ENCODE peak calls at places on chromosomes 1 and 21, in ten cellular contexts. P is endothelial cell; T is omental fat pad; U is CD8-positive, alpha-beta T cell; V is cardiac muscle cell; S is tibial artery; R is GM23338; F is breast epithelium; G is brain microvascular endothelial cell; D is NB4. O is an unnamed sample.

GRCh38 chr1:162951553-162952315 is 90.8 kb upstream of the CCDC190 start:
- DNase-seq in P (no peak), T (no peak), U (no peak), V (peak), S (no peak), R (no peak), F (no peak), G (no peak), D (no peak), O (no peak)

GRCh38 chr1:59043796-59044195 is 253.1 kb upstream of the FGGY start:
- DNase-seq in P (no peak), T (peak), U (no peak), V (peak), S (peak), R (no peak), F (peak), G (peak), D (peak), O (no peak)

GRCh38 chr1:63064135-63064534 is 258.2 kb upstream of the FOXD3 start:
- DNase-seq in P (no peak), T (no peak), U (no peak), V (no peak), S (no peak), R (peak), F (no peak), G (no peak), D (no peak), O (no peak)

GRCh38 chr1:3403388-3404179 is 50.9 kb upstream of the ARHGEF16 start:
- DNase-seq in P (peak), T (no peak), U (no peak), V (no peak), S (no peak), R (peak), F (no peak), G (no peak), D (no peak), O (no peak)

GRCh38 chr1:93828437-93828756 is 50.6 kb downstream of the DNTTIP2 start:
- DNase-seq in P (no peak), T (no peak), U (no peak), V (no peak), S (no peak), R (no peak), F (no peak), G (no peak), D (no peak), O (no peak)

GRCh38 chr1:85258536-85259117 is 835 bp downstream of the C1orf52 start:
- DNase-seq in P (no peak), T (no peak), U (no peak), V (peak), S (no peak), R (no peak), F (no peak), G (no peak), D (peak), O (no peak)

GRCh38 chr1:53463961-53464899 is 5.0 kb downstream of the DMRTB1 start:
- DNase-seq in P (no peak), T (no peak), U (no peak), V (no peak), S (no peak), R (no peak), F (no peak), G (no peak), D (no peak), O (no peak)

GRCh38 chr1:173960625-173961024 is 43.5 kb upstream of the SERPINC1 start:
- DNase-seq in P (no peak), T (no peak), U (no peak), V (peak), S (no peak), R (no peak), F (no peak), G (no peak), D (no peak), O (no peak)

GRCh38 chr1:2300851-2301606 is 72.9 kb downstream of the SKI start:
- DNase-seq in P (no peak), T (peak), U (peak), V (peak), S (peak), R (no peak), F (peak), G (peak), D (peak), O (peak)

GRCh38 chr1:15882665-15883064 is 35.2 kb downstream of the SPEN start:
- DNase-seq in P (no peak), T (no peak), U (no peak), V (no peak), S (no peak), R (no peak), F (no peak), G (no peak), D (peak), O (peak)

GRCh38 chr1:55974714-55975441 is 604.5 kb downstream of the PLPP3 start:
- DNase-seq in P (no peak), T (no peak), U (no peak), V (peak), S (no peak), R (no peak), F (no peak), G (peak), D (no peak), O (no peak)

GRCh38 chr1:162997499-162998285 is 71.5 kb upstream of the RGS4 start:
- DNase-seq in P (no peak), T (no peak), U (no peak), V (no peak), S (no peak), R (no peak), F (no peak), G (no peak), D (no peak), O (no peak)

DNA sequence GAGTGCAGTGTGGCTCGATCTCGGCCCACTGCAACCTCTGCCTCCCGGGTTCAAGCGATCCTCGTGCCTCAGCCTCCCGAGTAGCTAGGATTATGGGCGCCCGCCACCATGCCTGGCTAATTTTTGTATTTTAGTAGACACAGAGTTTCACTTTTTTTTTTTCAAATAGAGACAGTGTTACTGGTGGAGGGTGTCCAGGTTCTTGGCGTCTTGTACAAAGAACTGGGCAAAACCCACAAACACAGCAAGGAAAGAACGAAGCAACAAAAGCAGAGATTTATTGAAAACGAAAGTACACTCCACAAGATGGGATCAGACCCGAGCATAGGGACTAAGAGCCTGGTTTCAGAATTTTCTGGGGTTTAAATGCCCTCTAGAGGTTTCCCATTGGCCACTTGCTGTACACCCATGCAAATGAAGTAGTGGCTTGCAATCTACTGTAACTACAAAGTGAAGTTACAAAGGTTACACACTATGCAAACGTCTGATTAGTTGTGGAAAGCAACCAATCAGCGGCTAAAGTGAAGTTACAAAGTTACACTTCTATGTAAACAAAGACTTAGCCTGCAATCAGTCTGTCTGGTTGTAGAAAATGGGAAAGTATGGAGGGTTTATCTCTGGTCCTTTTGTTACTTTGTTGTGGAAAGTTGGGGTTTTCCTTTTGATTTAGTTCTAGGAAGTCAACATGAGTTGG is 199.1 kb downstream of the DYRK1A start:
- DNase-seq in P (no peak), T (no peak), U (no peak), V (no peak), S (no peak), R (no peak), F (no peak), G (no peak), D (peak), O (no peak)
- TF ChIP-seq CTCF in P (no peak), T (no peak), U (no peak), V (no peak), S (no peak), R (no peak), F (no peak), G (no peak), D (no peak), O (no peak)

GRCh38 chr1:39638965-39639332 is 494 bp downstream of the HEYL start:
- DNase-seq in P (no peak), T (no peak), U (no peak), V (no peak), S (no peak), R (peak), F (no peak), G (no peak), D (no peak), O (no peak)

GRCh38 chr1:39642796-39643195 is 3.4 kb upstream of the HEYL start:
- DNase-seq in P (no peak), T (no peak), U (no peak), V (no peak), S (peak), R (no peak), F (no peak), G (no peak), D (no peak), O (no peak)

GRCh38 chr1:39640861-39641260 is 1.4 kb upstream of the HEYL start:
- DNase-seq in P (no peak), T (no peak), U (no peak), V (no peak), S (no peak), R (no peak), F (no peak), G (no peak), D (no peak), O (no peak)

GRCh38 chr1:39637301-39637700 is 2.1 kb downstream of the HEYL start:
- DNase-seq in P (no peak), T (no peak), U (no peak), V (no peak), S (no peak), R (no peak), F (no peak), G (no peak), D (no peak), O (no peak)

DNA sequence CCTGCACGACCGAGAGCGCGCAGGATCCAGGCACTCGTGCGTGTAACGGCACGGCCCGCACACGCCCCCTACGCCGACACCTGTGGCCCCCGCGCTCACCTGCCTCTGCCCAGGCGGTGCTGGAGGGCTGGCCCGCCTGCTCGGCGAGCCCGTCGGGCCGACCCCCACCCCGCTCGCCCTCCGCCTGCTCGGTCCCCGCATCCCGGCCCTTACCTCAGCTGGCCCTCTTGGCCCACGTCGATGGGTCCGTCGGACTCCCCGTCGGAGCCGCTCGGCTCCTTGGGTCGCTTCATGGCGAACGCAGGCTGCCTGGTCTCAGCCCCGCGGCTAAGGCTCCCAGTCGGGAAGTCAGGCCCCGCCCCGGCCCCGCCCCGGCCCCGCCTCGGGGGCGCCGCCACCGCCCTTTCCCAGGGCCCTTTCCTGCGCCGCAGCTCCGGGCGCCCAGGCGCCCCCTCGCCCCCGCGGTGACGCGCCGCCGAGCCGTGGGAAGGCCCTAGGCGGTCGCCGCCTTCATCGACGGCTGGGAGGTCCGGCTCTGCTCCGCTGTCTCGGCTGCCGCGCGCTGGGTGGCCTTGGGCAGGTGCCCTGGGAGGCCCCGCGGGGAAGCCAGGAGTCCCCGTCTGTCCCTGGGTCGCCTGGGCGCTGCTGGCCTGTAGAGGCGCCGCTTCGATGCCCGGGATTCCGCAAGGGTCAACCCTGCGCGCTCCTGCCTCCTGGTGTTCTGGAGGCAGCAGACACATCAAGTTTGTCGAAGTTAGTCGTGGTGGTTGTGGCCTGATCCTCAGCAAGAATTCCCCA is at the start of gene HEYL:
- DNase-seq in P (peak), T (no peak), U (peak), V (peak), S (peak), R (peak), F (no peak), G (peak), D (peak), O (peak)
- TF ChIP-seq CTCF in P (no peak), T (no peak), U (no peak), V (peak), S (peak), R (peak), F (peak), G (peak), D (peak), O (no peak)

GRCh38 chr1:45334308-45335245 is 5.4 kb upstream of the TOE1 start:
- DNase-seq in P (no peak), T (no peak), U (no peak), V (peak), S (peak), R (peak), F (no peak), G (no peak), D (peak), O (no peak)

GRCh38 chr1:45328680-45329079 is 2.0 kb downstream of the HPDL start:
- DNase-seq in P (no peak), T (no peak), U (no peak), V (no peak), S (no peak), R (peak), F (no peak), G (no peak), D (no peak), O (no peak)

GRCh38 chr1:45332346-45332720 is 5.6 kb downstream of the HPDL start:
- DNase-seq in P (no peak), T (no peak), U (no peak), V (no peak), S (no peak), R (no peak), F (no peak), G (no peak), D (no peak), O (no peak)

GRCh38 chr1:45329445-45329844 is 2.8 kb downstream of the HPDL start:
- DNase-seq in P (no peak), T (no peak), U (no peak), V (no peak), S (no peak), R (peak), F (no peak), G (no peak), D (no peak), O (no peak)

DNA sequence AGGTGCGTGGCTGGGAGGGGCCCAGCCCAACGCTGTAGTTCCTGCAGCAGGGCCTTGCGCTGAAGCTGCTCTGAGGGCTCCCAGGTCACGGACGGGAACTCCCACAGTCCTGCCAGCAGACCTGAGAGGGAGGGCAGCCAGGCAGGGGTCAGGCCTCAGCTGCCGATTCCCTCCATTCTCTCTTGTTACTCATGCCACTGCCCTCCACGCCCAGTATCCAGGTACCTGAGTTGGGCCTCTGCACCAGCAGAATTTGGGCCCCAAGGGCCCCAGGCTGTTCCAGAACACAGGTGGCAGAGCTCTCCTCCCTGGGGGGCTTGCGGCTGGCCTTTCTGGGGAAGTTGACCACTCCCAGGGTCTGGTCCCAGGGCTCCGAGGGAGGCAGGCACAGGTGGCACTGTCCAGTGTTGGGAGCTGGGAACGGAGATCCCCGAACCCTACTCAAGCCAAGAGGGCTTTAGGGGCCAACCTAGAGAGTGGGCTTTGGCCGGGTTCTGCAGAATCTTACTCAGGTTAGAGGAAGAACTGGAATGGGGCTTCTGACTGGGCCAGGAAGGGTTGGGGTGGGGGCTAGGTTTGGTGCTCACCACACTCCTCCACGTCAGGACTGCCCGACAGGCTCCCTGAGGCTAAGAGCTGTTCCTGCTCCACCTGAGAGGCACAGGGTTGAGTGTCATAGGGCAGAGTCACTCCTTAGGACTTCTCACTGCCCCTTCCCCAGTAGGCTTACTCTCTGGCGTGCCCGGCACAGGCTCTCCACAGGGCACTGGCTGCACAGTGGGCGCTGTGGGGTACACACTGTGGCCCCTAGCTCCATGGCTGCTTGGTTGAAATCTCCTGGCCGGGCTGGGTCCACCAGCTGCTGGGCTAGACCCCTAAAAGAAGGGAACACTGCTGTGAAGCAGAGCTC is 5.0 kb downstream of the HPDL start:
- DNase-seq in P (no peak), T (no peak), U (no peak), V (no peak), S (no peak), R (no peak), F (no peak), G (no peak), D (no peak), O (no peak)
- TF ChIP-seq CTCF in P (no peak), T (no peak), U (no peak), V (no peak), S (no peak), R (no peak), F (no peak), G (no peak), D (no peak), O (no peak)

GRCh38 chr1:75614455-75615379 is 3.8 kb upstream of the SLC44A5 start:
- DNase-seq in P (peak), T (no peak), U (peak), V (peak), S (peak), R (peak), F (no peak), G (no peak), D (no peak), O (no peak)
- TF ChIP-seq CTCF in P (no peak), T (no peak), U (peak), V (peak), S (peak), R (peak), F (peak), G (peak), D (no peak), O (no peak)

DNA sequence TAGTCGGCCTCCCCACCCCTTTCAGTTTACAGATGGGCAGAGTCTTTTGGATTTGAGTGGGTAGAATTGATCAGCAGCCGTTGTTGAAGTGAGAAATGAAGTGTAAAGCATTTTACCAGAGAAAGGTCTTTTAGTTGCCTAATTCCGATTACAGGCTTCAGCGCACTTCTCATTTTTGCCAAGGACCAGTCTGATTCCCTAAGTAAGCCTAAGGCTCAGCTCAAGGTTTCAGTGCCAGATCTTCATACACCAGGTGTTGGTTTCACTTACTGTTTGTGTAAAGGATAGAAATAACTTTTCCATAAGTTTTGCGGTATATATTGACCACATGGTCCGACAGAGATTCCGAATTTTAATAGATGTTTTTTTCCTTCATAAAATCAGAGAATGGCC is 83.9 kb upstream of the BMP8A start:
- DNase-seq in P (no peak), T (no peak), U (no peak), V (no peak), S (no peak), R (peak), F (no peak), G (no peak), D (no peak), O (no peak)
- TF ChIP-seq CTCF in P (no peak), T (no peak), U (no peak), V (no peak), S (no peak), R (no peak), F (no peak), G (no peak), D (no peak), O (no peak)

DNA sequence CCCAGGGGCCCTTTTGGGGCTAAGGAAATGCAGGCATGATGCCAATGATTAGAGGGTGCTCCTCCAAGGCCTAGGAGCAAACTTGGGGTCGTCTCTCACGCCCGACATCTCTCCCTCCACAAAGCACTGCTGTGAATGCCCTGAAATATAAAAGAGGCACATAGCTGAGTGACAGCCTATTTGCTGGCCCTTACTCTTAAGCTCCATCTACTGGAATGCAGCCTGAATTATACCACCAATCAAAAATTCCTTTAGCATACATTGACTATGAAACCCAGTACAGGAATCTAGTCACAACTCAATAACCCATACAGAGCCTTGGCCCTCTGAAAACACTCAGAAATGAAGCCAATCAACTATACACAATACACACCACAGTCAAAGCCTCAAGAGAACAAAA is 105.5 kb downstream of the LRIG2 start:
- DNase-seq in P (no peak), T (no peak), U (no peak), V (peak), S (no peak), R (no peak), F (no peak), G (no peak), D (no peak), O (no peak)
- TF ChIP-seq CTCF in P (no peak), T (no peak), U (no peak), V (peak), S (no peak), R (no peak), F (no peak), G (peak), D (no peak), O (no peak)

GRCh38 chr1:20663365-20663764 is 2.2 kb upstream of the DDOST start:
- DNase-seq in P (no peak), T (no peak), U (no peak), V (no peak), S (no peak), R (peak), F (no peak), G (no peak), D (peak), O (no peak)
- TF ChIP-seq CTCF in P (no peak), T (no peak), U (no peak), V (no peak), S (no peak), R (no peak), F (no peak), G (no peak), D (peak), O (no peak)

GRCh38 chr1:9687120-9687875 is 35.8 kb downstream of the PIK3CD start:
- DNase-seq in P (peak), T (peak), U (peak), V (peak), S (peak), R (peak), F (no peak), G (peak), D (peak), O (peak)
- TF ChIP-seq CTCF in P (no peak), T (no peak), U (no peak), V (peak), S (no peak), R (no peak), F (peak), G (peak), D (no peak), O (no peak)

GRCh38 chr1:151693057-151693651 is 23.4 kb downstream of the CELF3 start:
- DNase-seq in P (no peak), T (no peak), U (no peak), V (peak), S (no peak), R (peak), F (no peak), G (peak), D (peak), O (no peak)
- TF ChIP-seq CTCF in P (no peak), T (no peak), U (no peak), V (peak), S (peak), R (peak), F (peak), G (peak), D (peak), O (no peak)

O was measured in activated B cell treated with CpG ODN at 0.5 μM for 24 hours.